ENCODE peak calls at places on chromosomes 4 and X, in six cellular contexts. Q is fibroblast of lung, T is GM06990, P is GM10248, V is ovary, C is neural progenitor cell. R is an unnamed sample.

GRCh38 chr4:16472537-16472936 is 246.3 kb upstream of the TAPT1 start:
- DNase-seq in Q (peak; percentile 11), T (no peak), P (no peak), V (no peak), C (no peak), R (no peak)

GRCh38 chrX:57156397-57157049 is 19.3 kb upstream of the SPIN2A start:
- DNase-seq in Q (peak; percentile 8), T (no peak), P (no peak), V (no peak), C (peak; percentile 65), R (no peak)

GRCh38 chr4:77308843-77309242 is 151.8 kb downstream of the CCNG2 start:
- DNase-seq in Q (peak; percentile 29), T (no peak), P (peak; percentile 49), V (no peak), C (peak; percentile 54), R (no peak)

GRCh38 chrX:129981752-129982299 is 609 bp upstream of the BCORL1 start:
- DNase-seq in Q (no peak), T (no peak), P (no peak), V (no peak), C (no peak), R (no peak)

GRCh38 chr4:162245051-162245450 is 81.3 kb upstream of the FSTL5 start:
- DNase-seq in Q (no peak), T (no peak), P (no peak), V (no peak), C (no peak), R (no peak)

GRCh38 chrX:38774249-38774648 is 27.0 kb upstream of the MID1IP1 start:
- DNase-seq in Q (no peak), T (no peak), P (no peak), V (no peak), C (no peak), R (no peak)

GRCh38 chrX:95612350-95612749 is 1072.3 kb upstream of the DIAPH2 start:
- DNase-seq in Q (no peak), T (no peak), P (no peak), V (no peak), C (no peak), R (no peak)

GRCh38 chr4:113872426-113873260 is 106.8 kb downstream of the ARSJ start:
- DNase-seq in Q (no peak), T (no peak), P (no peak), V (no peak), C (no peak), R (no peak)

GRCh38 chrX:107747596-107748161 is 27.9 kb downstream of the TSC22D3 start:
- DNase-seq in Q (peak; percentile 52), T (no peak), P (no peak), V (no peak), C (peak; percentile 24), R (peak; percentile 49)

GRCh38 chr4:132065940-132066495 is 1083.1 kb upstream of the PCDH10 start:
- DNase-seq in Q (peak; percentile 39), T (no peak), P (no peak), V (no peak), C (no peak), R (no peak)

GRCh38 chr4:101806914-101807313 is 16.4 kb downstream of the BANK1 start:
- DNase-seq in Q (peak; percentile 5), T (peak; percentile 71), P (peak; percentile 53), V (no peak), C (no peak), R (no peak)

GRCh38 chr4:55038176-55038890 is 87.1 kb downstream of the KDR start:
- DNase-seq in Q (peak; percentile 77), T (no peak), P (no peak), V (no peak), C (no peak), R (no peak)

GRCh38 chrX:68196939-68197791 is 236.1 kb downstream of the OPHN1 start:
- DNase-seq in Q (peak; percentile 50), T (no peak), P (peak; percentile 35), V (no peak), C (peak; percentile 72), R (no peak)
- TF ChIP-seq CTCF in Q (peak; percentile 67), T (peak; percentile 72), P (peak; percentile 51), V (peak; percentile 38), C (peak; percentile 71), R (peak; percentile 60)

DNA sequence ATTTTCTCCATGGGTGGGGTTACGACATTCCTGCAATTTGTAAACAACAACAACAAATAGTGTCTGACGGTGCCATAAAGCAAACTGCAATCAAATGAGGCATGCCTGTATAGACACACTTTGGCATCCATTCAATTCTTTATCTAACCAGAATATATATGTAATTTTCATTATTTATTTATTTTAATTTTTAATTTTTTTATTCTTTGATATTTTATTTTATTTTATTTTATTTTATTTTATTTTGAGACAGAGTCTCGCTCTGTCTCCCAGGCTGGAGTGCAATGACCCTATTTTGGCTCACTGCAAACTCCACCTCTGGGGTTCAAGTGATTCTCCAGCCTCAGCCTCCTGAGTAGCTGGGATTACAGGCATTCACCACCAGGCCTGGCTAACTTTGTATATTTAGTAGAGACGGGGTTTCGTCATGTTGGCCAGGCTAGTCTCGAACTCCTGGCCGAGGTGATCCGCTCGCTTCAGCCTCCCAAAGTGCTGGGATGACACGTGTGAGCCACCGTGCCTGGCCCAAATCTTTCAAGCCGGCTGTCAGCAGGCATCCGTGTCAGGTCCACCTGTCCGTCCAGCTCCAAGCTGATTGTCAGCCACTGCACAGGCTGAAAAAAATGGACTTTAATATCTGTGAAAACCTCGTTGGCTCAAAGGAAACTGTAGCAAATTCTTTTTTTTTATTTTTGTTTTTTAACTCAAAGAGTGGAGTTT is 200.8 kb downstream of the ASMT start:
- DNase-seq in Q (no peak), T (no peak), P (no peak), V (no peak), C (no peak), R (no peak)
- TF ChIP-seq CTCF in Q (no peak), T (no peak), P (no peak), V (no peak), C (no peak), R (no peak)

GRCh38 chrX:101764538-101764937 is 104.9 kb upstream of the ARMCX2 start:
- DNase-seq in Q (no peak), T (no peak), P (no peak), V (no peak), C (no peak), R (no peak)

DNA sequence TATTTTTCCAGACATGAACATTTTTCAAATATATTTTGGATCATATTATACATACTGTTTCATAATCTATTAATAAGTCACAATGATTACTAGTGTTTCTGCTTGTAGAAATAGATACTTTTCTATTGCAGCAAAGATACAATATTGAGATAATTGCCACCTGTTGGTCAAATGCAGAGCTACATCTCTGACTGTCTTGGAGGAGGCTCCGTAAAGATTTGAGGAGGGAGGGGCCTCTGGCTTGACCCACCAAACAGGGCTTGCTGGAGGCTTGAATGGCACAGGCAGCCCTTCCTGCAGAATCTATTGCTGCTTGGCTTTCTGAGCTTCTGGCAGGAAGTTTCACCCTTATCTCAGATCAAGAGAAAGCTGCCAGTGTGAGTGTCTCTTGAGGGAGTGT is 99.3 kb upstream of the ARMCX2 start:
- DNase-seq in Q (peak; percentile 51), T (no peak), P (no peak), V (no peak), C (peak; percentile 75), R (no peak)
- TF ChIP-seq CTCF in Q (peak; percentile 25), T (peak; percentile 45), P (peak; percentile 42), V (no peak), C (peak; percentile 54), R (peak; percentile 46)

GRCh38 chrX:70762285-70762684 is 146.2 kb downstream of the TEX11 start:
- DNase-seq in Q (no peak), T (no peak), P (no peak), V (no peak), C (peak; percentile 11), R (no peak)
- TF ChIP-seq CTCF in Q (no peak), T (no peak), P (no peak), V (no peak), C (no peak), R (no peak)

GRCh38 chr4:156950950-156951349 is 20.6 kb downstream of the PDGFC start:
- DNase-seq in Q (no peak), T (no peak), P (no peak), V (no peak), C (no peak), R (no peak)
- TF ChIP-seq CTCF in Q (no peak), T (no peak), P (no peak), V (no peak), C (no peak), R (no peak)

DNA sequence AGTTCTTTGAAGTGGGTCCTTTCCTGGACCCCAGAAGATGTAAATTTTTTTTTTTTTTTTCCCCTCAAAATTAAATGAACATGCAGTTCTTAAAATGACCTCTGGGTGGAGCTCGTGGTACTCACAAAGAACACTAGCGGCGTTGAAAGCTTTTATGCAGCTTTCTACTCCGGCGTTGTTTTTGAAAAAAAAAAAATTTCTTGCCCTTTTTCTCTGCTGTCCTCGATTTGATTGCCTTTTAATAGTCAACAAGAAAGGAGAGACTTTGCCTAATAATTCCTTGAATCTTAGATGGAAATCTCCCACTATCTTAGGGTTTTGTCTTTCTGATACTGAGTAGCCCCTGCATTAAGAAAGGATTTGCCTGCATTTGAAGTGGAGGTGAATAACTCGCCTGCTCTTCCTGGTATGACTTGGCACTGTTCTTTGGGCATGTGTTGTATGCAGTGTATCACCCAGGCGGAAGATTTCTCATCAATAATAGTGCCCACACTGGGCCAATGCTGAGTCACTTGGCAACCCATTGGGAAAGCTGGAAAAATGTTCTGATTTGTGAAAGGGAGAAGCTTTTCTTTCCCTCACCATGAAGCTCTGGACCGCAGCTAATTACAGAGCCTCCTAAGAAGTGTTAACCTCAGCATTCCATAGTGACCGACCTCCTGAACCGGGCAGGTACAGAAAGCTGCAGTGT is 104.0 kb downstream of the PHEX start:
- DNase-seq in Q (peak; percentile 84), T (no peak), P (peak; percentile 25), V (no peak), C (peak; percentile 67), R (no peak)
- TF ChIP-seq CTCF in Q (peak; percentile 55), T (peak; percentile 68), P (peak; percentile 31), V (peak; percentile 19), C (peak; percentile 74), R (peak; percentile 62)

DNA sequence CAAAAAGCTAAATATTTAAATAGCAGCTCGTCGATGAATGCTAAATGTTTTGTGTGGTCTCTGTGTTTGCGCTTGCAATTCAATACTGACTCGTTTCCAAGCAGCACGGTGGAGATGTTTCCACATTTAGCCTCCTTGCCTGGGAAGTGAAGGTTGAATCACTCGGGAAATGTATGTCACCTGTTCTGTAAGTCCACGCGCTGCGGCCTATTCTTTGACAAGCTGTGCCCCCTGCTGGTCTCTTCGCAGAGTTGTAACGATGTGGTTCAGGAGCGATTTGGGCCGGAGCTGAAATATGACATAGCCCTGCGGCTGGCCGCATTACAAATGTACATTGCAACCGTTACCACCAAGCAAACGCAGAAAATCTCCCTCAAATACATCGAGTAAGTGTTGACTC is 89.6 kb upstream of the PRPS2 start:
- DNase-seq in Q (peak; percentile 57), T (peak; percentile 6), P (peak; percentile 42), V (peak; percentile 51), C (peak; percentile 82), R (peak; percentile 54)
- TF ChIP-seq CTCF in Q (peak; percentile 42), T (peak; percentile 79), P (peak; percentile 55), V (no peak), C (peak; percentile 61), R (peak; percentile 42)

R was measured in lower lobe of right lung.